ENCODE peak calls at places on chromosomes 16 and 17, in four cellular contexts. J is GM23248, N is AML-193, T is T-helper 1 cell. M is an unnamed sample.
A peak's percentile ranks its signal among the peaks of the same experiment; 100 is the strongest.

GRCh38 chr17:7281074-7281952 is at the start of gene SLC2A4:
- DNase-seq in J (peak; percentile 97), N (peak; percentile 41), T (peak; percentile 68), M (peak; percentile 97)

GRCh38 chr16:82655315-82655714 is 28.5 kb downstream of the CDH13 start:
- DNase-seq in J (peak; percentile 72), N (no peak), T (peak; percentile 53), M (no peak)

GRCh38 chr17:35778641-35779196 is 16.7 kb downstream of the MMP28 start:
- DNase-seq in J (peak; percentile 21), N (no peak), T (no peak), M (no peak)

GRCh38 chr17:51585514-51586104 is 325.3 kb downstream of the UTP18 start:
- DNase-seq in J (no peak), N (no peak), T (no peak), M (no peak)

GRCh38 chr16:13335894-13336293 is 434.5 kb downstream of the SHISA9 start:
- DNase-seq in J (no peak), N (no peak), T (no peak), M (no peak)

GRCh38 chr17:46975287-46975686 is 3.8 kb downstream of the RPRML start:
- DNase-seq in J (no peak), N (no peak), T (no peak), M (no peak)

GRCh38 chr16:81855552-81856153 is 76.6 kb downstream of the PLCG2 start:
- DNase-seq in J (no peak), N (no peak), T (no peak), M (no peak)

GRCh38 chr17:34306466-34306865 is 12.8 kb upstream of the CCL8 start:
- DNase-seq in J (peak; percentile 82), N (no peak), T (no peak), M (no peak)

GRCh38 chr16:10509534-10510025 is 70.8 kb downstream of the EMP2 start:
- DNase-seq in J (peak; percentile 85), N (peak; percentile 53), T (peak; percentile 19), M (peak; percentile 80)

GRCh38 chr16:21263640-21264211 is 14.4 kb downstream of the CRYM start:
- DNase-seq in J (peak; percentile 61), N (no peak), T (no peak), M (peak; percentile 77)

GRCh38 chr17:15364615-15365014 is 23.2 kb upstream of the TEKT3 start:
- DNase-seq in J (peak; percentile 55), N (no peak), T (no peak), M (no peak)

GRCh38 chr16:85159226-85159980 is 47.1 kb upstream of the CIBAR2 start:
- DNase-seq in J (peak; percentile 38), N (no peak), T (no peak), M (no peak)

GRCh38 chr17:15935891-15936290 is 9.0 kb upstream of the ADORA2B start:
- DNase-seq in J (no peak), N (no peak), T (no peak), M (no peak)

GRCh38 chr17:82367724-82368524 is 3.6 kb upstream of the UTS2R start:
- DNase-seq in J (no peak), N (no peak), T (no peak), M (no peak)

GRCh38 chr17:79942591-79943353 is 92.9 kb downstream of the TBC1D16 start:
- DNase-seq in J (no peak), N (no peak), T (no peak), M (no peak)

GRCh38 chr16:55501549-55502322 is 7.1 kb upstream of the LPCAT2 start:
- DNase-seq in J (peak; percentile 50), N (no peak), T (no peak), M (peak; percentile 12)

GRCh38 chr17:49571283-49571682 is 4.4 kb upstream of the NXPH3 start:
- DNase-seq in J (no peak), N (no peak), T (no peak), M (no peak)

GRCh38 chr17:82689077-82689476 is 9.4 kb downstream of the RAB40B start:
- DNase-seq in J (no peak), N (no peak), T (no peak), M (no peak)

GRCh38 chr16:16083421-16084156 is 134.2 kb downstream of the ABCC1 start:
- DNase-seq in J (peak; percentile 9), N (peak; percentile 18), T (no peak), M (no peak)